ENCODE peak calls at places on chromosomes 6 and 20, in four cellular contexts. E, O, Y and I are unnamed samples.

GRCh38 chr20:63124092-63124781 is 91.7 kb downstream of the YTHDF1 start:
- DNase-seq in E (no peak), O (no peak), Y (peak), I (peak)

GRCh38 chr6:16803294-16804006 is 42.2 kb upstream of the ATXN1 start:
- DNase-seq in E (peak), O (peak), Y (peak), I (no peak)

GRCh38 chr6:56860466-56860865 is 94.4 kb upstream of the BEND6 start:
- DNase-seq in E (no peak), O (no peak), Y (no peak), I (no peak)

GRCh38 chr20:48823960-48824497 is 3.8 kb downstream of the PREX1 start:
- DNase-seq in E (no peak), O (no peak), Y (no peak), I (no peak)

GRCh38 chr6:145028144-145028818 is 707.0 kb downstream of the EPM2A start:
- DNase-seq in E (peak), O (no peak), Y (no peak), I (no peak)

GRCh38 chr6:84139311-84139710 is 88.1 kb downstream of the CEP162 start:
- DNase-seq in E (no peak), O (no peak), Y (no peak), I (no peak)

GRCh38 chr6:87675004-87675681 is 26.9 kb downstream of the AKIRIN2 start:
- DNase-seq in E (no peak), O (no peak), Y (no peak), I (no peak)

GRCh38 chr6:106939848-106940247 is 34.7 kb downstream of the CD24 start:
- DNase-seq in E (no peak), O (no peak), Y (no peak), I (no peak)

GRCh38 chr6:32973144-32973854 is 4.9 kb downstream of the BRD2 start:
- DNase-seq in E (peak), O (peak), Y (peak), I (no peak)

GRCh38 chr6:45837541-45838200 is 178.0 kb downstream of the CLIC5 start:
- DNase-seq in E (no peak), O (no peak), Y (no peak), I (no peak)

GRCh38 chr20:51767018-51767866 is 948 bp downstream of the ATP9A start:
- DNase-seq in E (peak), O (peak), Y (peak), I (peak)

GRCh38 chr6:5712349-5713215 is 294.1 kb downstream of the NRN1 start:
- DNase-seq in E (no peak), O (no peak), Y (no peak), I (no peak)

GRCh38 chr20:38119446-38119845 is 45.6 kb downstream of the TGM2 start:
- DNase-seq in E (no peak), O (peak), Y (no peak), I (no peak)

GRCh38 chr20:60035-60918 is 27.2 kb upstream of the DEFB125 start:
- DNase-seq in E (no peak), O (no peak), Y (no peak), I (no peak)

GRCh38 chr6:138824482-138825134 is 28.7 kb downstream of the ECT2L start:
- DNase-seq in E (no peak), O (no peak), Y (no peak), I (no peak)

GRCh38 chr6:149389509-149390297 is 10.4 kb upstream of the SUMO4 start:
- DNase-seq in E (no peak), O (no peak), Y (no peak), I (no peak)

GRCh38 chr6:41698350-41698781 is 37.0 kb downstream of the TFEB start:
- DNase-seq in E (no peak), O (no peak), Y (no peak), I (no peak)

GRCh38 chr6:22765015-22765414 is 195.6 kb downstream of the HDGFL1 start:
- DNase-seq in E (no peak), O (no peak), Y (no peak), I (no peak)
- H3K27ac ChIP-seq in E (no peak), O (no peak), Y (no peak), I (no peak)

GRCh38 chr6:26240981-26241770 is 123.8 kb upstream of the BTN3A2 start:
- DNase-seq in E (peak), O (no peak), Y (no peak), I (no peak)
- H3K4me3 ChIP-seq in E (no peak), O (peak), Y (peak), I (peak)

GRCh38 chr20:1848378-1848777 is 46.8 kb upstream of the SIRPA start:
- DNase-seq in E (no peak), O (no peak), Y (no peak), I (no peak)
- TF ChIP-seq CTCF in E (no peak), O (no peak), Y (no peak), I (no peak)

GRCh38 chr6:90251295-90251992 is 45.2 kb downstream of the BACH2 start:
- DNase-seq in E (no peak), O (no peak), Y (no peak), I (no peak)
- H3K27ac ChIP-seq in E (no peak), O (peak), Y (no peak), I (no peak)

GRCh38 chr6:110399219-110400071 is 15.9 kb downstream of the DDO start:
- DNase-seq in E (no peak), O (no peak), Y (peak), I (no peak)
- H3K4me3 ChIP-seq in E (no peak), O (peak), Y (peak), I (peak)

DNA sequence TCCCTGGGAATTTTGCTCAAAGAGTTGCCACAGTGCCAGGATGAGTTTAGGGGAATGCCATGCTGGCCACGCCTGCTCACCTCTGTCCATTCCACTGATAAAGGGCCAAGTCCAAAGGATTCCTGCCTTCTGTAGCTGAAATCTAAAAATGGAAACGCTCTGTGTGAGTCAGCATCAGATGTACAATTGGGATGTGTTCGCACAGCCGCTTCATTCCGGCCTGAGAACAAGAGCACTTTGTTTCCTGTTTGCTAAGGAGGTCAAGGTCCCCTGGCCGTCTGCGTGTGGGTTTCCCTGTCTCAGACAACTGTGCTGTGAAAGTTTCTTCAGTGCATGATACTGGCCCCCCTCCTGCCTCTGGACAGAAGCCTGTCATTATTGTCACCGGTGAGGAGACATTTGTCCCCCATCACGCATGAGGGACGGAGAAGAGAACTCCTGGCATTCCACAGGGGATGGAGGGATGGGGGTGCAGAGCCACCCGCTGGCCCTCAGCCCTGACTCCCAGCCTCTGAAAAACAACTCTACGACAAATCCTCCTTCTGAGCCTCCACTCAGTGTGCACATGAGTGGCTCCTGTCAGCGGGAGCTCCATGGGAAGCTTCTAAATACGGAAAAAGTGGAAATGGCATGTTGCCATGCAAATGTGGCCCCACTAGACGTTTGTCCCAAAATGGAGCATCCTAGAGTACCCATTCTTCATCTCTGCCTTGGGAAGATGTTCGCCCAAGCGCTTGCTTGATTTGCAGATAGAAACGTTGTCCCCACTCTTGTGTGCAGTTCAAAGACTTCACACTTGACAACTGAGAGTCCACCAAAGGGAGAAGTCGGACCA is 143.5 kb upstream of the AFDN start:
- DNase-seq in E (peak), O (peak), Y (peak), I (peak)
- TF ChIP-seq CTCF in E (no peak), O (no peak), Y (no peak), I (no peak)

GRCh38 chr6:42984924-42985475 is 630 bp downstream of the PPP2R5D start:
- DNase-seq in E (peak), O (no peak), Y (no peak), I (no peak)

GRCh38 chr6:42987533-42988451 is 3.4 kb downstream of the PPP2R5D start:
- DNase-seq in E (no peak), O (no peak), Y (no peak), I (no peak)

GRCh38 chr6:42993445-42993844 is 9.1 kb downstream of the PPP2R5D start:
- DNase-seq in E (no peak), O (no peak), Y (no peak), I (no peak)

GRCh38 chr6:42988486-42989020 is 4.2 kb downstream of the PPP2R5D start:
- DNase-seq in E (no peak), O (no peak), Y (no peak), I (no peak)

DNA sequence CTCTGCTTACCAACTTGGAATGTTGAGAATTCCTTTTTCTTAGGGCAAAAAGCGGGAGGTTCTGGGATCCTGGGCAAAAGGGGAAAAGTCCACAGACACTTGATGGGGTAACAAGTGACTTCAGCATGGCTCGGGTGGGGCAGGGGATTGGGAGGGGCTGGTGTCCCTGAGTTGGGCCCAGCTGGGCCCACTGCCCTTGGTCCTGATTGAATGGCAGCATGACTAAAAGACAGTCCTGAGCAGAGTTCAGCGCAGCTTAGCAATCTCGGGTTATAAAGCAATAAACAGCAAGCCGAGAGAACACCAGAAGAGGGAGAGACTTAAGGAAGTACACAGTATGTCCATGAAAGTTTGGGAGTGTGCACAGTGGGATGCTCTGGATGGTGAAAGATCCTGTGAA is 5.6 kb downstream of the PPP2R5D start:
- DNase-seq in E (no peak), O (no peak), Y (no peak), I (no peak)
- H3K27ac ChIP-seq in E (no peak), O (no peak), Y (no peak), I (no peak)

GRCh38 chr20:30500829-30501440 is 756.5 kb upstream of the DEFB115 start:
- DNase-seq in E (no peak), O (no peak), Y (peak), I (no peak)

GRCh38 chr20:30502670-30503069 is 754.8 kb upstream of the DEFB115 start:
- DNase-seq in E (no peak), O (no peak), Y (no peak), I (no peak)

GRCh38 chr20:30505566-30505965 is 751.9 kb upstream of the DEFB115 start:
- DNase-seq in E (no peak), O (no peak), Y (no peak), I (no peak)

GRCh38 chr20:30506100-30506499 is 751.4 kb upstream of the DEFB115 start:
- DNase-seq in E (no peak), O (no peak), Y (no peak), I (no peak)

DNA sequence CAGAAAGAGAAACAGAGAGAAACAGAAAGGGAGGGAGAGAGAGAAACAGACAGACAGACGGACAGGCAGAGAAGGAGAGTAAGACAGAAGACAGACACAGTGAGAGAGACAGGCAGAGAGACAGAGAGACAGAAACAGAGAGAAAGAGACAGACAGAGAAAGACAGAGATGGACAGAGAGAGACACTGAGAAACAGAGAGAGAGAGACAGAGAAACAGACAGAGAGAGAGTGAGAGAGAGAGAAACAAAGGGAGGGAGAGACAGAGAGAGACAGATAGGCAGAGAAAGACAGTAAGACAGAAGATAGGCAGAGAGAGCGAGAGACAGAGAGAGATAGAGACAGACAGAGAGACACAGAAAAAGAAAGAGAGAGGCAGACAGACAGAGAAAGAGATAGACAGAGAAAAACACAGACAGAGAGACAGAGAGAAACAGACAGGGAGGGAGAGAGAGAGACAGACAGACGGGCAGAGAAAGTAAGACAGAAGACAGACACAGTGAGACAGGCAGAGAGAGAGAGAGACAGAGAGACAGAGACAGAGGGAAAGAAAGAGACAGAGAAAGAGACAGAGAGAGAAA is 753.4 kb upstream of the DEFB115 start:
- DNase-seq in E (no peak), O (no peak), Y (no peak), I (no peak)
- H3K4me3 ChIP-seq in E (no peak), O (no peak), Y (no peak), I (no peak)

DNA sequence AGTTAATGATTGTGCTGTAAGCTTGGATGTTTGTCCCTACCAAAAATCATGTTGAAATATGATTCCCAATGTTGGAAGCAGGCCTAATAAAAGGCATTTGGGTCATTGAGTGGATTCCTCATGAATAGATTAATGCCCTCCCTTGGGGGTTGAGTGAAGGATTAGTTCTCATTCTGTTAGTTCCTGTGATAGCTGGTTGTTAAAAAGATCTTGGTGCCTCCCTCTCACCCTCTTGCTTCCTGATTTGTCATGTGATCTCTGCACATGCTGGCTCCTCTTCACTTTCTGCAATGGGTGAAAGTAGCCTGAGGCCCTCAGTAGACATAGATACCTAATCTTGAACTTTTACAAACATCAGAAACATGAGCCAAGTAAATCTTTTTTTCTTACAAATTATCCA is 115.6 kb upstream of the HCRTR2 start:
- DNase-seq in E (no peak), O (no peak), Y (no peak), I (no peak)
- TF ChIP-seq CTCF in E (no peak), O (no peak), Y (no peak), I (no peak)